ENCODE peak calls at places on chromosomes 13 and 19, in six cellular contexts. W is astrocyte of the spinal cord, M is suprapubic skin, Y is left ventricle myocardium inferior, X is brain microvascular endothelial cell, T is keratinocyte. F is an unnamed sample.

GRCh38 chr19:8403820-8404109 is 9.3 kb upstream of the MARCHF2 start:
- DNase-seq in W (no peak), M (no peak), Y (no peak), X (no peak), T (no peak), F (no peak)

GRCh38 chr19:13872339-13872694 is 4.6 kb upstream of the NANOS3 start:
- DNase-seq in W (no peak), M (no peak), Y (no peak), X (no peak), T (no peak), F (no peak)

GRCh38 chr13:32036762-32037161 is 5.2 kb downstream of the FRY start:
- DNase-seq in W (no peak), M (no peak), Y (no peak), X (no peak), T (no peak), F (no peak)

GRCh38 chr13:23753523-23753922 is 135.7 kb downstream of the MIPEP start:
- DNase-seq in W (peak; percentile 68), M (no peak), Y (no peak), X (peak; percentile 57), T (no peak), F (no peak)

GRCh38 chr13:99307648-99308339 is 595 bp upstream of the GPR183 start:
- DNase-seq in W (peak; percentile 74), M (no peak), Y (no peak), X (peak; percentile 88), T (no peak), F (peak; percentile 54)

GRCh38 chr13:107516517-107516916 is 698.8 kb downstream of the LIG4 start:
- DNase-seq in W (no peak), M (no peak), Y (no peak), X (no peak), T (no peak), F (no peak)

GRCh38 chr19:29539668-29540067 is 13.9 kb downstream of the VSTM2B start:
- DNase-seq in W (no peak), M (no peak), Y (no peak), X (no peak), T (no peak), F (no peak)

GRCh38 chr13:38308736-38309135 is 40.9 kb upstream of the UFM1 start:
- DNase-seq in W (peak; percentile 51), M (no peak), Y (no peak), X (peak; percentile 41), T (peak; percentile 89), F (peak; percentile 57)

GRCh38 chr13:32538234-32538620 is 368 bp downstream of the N4BP2L2 start:
- DNase-seq in W (no peak), M (peak; percentile 66), Y (peak; percentile 18), X (peak; percentile 52), T (no peak), F (peak; percentile 41)

GRCh38 chr13:47337781-47338507 is 441.1 kb upstream of the HTR2A start:
- DNase-seq in W (peak; percentile 99), M (no peak), Y (no peak), X (peak; percentile 96), T (no peak), F (peak; percentile 68)

GRCh38 chr13:29905845-29906244 is 55.4 kb upstream of the UBL3 start:
- DNase-seq in W (peak; percentile 48), M (no peak), Y (no peak), X (no peak), T (no peak), F (peak; percentile 89)

GRCh38 chr19:46963093-46963734 is 56.4 kb upstream of the NPAS1 start:
- DNase-seq in W (peak; percentile 91), M (no peak), Y (no peak), X (peak; percentile 96), T (no peak), F (peak; percentile 99)

GRCh38 chr19:39982883-39983282 is 11.9 kb downstream of the PSMC4 start:
- DNase-seq in W (no peak), M (no peak), Y (no peak), X (no peak), T (no peak), F (no peak)

GRCh38 chr13:52377898-52378297 is 28.1 kb downstream of the THSD1 start:
- DNase-seq in W (no peak), M (peak; percentile 65), Y (no peak), X (no peak), T (no peak), F (no peak)

GRCh38 chr13:73224708-73225107 is 165.9 kb downstream of the KLF5 start:
- DNase-seq in W (peak; percentile 60), M (no peak), Y (no peak), X (no peak), T (no peak), F (peak; percentile 85)

GRCh38 chr19:33406521-33407139 is 33.1 kb downstream of the CEBPG start:
- DNase-seq in W (peak; percentile 39), M (peak; percentile 69), Y (peak; percentile 69), X (peak; percentile 57), T (no peak), F (peak; percentile 37)

GRCh38 chr13:85503797-85504196 is 295.4 kb downstream of the SLITRK6 start:
- DNase-seq in W (peak; percentile 49), M (no peak), Y (no peak), X (peak; percentile 66), T (no peak), F (peak; percentile 11)

GRCh38 chr19:11045536-11045935 is 43.7 kb upstream of the LDLR start:
- DNase-seq in W (no peak), M (no peak), Y (no peak), X (no peak), T (no peak), F (no peak)

GRCh38 chr19:35585844-35586243 is at the start of gene PMIS2:
- DNase-seq in W (no peak), M (no peak), Y (no peak), X (no peak), T (no peak), F (no peak)

GRCh38 chr13:63198076-63198475 is 1782.4 kb upstream of the PCDH20 start:
- DNase-seq in W (no peak), M (no peak), Y (no peak), X (no peak), T (no peak), F (peak; percentile 31)

GRCh38 chr13:92390217-92390616 is 836.4 kb upstream of the GPC6 start:
- DNase-seq in W (no peak), M (no peak), Y (no peak), X (no peak), T (no peak), F (no peak)

GRCh38 chr19:48398329-48399235 is 5.1 kb downstream of the GRIN2D start:
- DNase-seq in W (peak; percentile 86), M (peak; percentile 87), Y (peak; percentile 80), X (peak; percentile 63), T (peak; percentile 49), F (peak; percentile 84)

GRCh38 chr13:22561581-22561980 is 619.2 kb upstream of the SGCG start:
- DNase-seq in W (no peak), M (no peak), Y (no peak), X (no peak), T (no peak), F (no peak)

GRCh38 chr13:26037302-26037701 is 14.5 kb downstream of the SHISA2 start:
- DNase-seq in W (no peak), M (no peak), Y (no peak), X (no peak), T (no peak), F (no peak)

GRCh38 chr13:33353210-33353609 is 67.7 kb upstream of the STARD13 start:
- DNase-seq in W (no peak), M (peak; percentile 77), Y (peak; percentile 47), X (no peak), T (no peak), F (no peak)

GRCh38 chr13:36360863-36361262 is 14.7 kb upstream of the SPART start:
- DNase-seq in W (no peak), M (no peak), Y (no peak), X (no peak), T (no peak), F (peak; percentile 46)

GRCh38 chr19:1172353-1173159 is 1.5 kb downstream of the SBNO2 start:
- DNase-seq in W (peak; percentile 41), M (peak; percentile 85), Y (no peak), X (no peak), T (no peak), F (peak; percentile 67)

GRCh38 chr19:33388817-33389573 is 15.5 kb downstream of the CEBPG start:
- DNase-seq in W (no peak), M (peak; percentile 70), Y (peak; percentile 58), X (no peak), T (no peak), F (no peak)

GRCh38 chr13:66618702-66619101 is 611.4 kb downstream of the PCDH9 start:
- DNase-seq in W (peak; percentile 55), M (no peak), Y (no peak), X (no peak), T (no peak), F (peak; percentile 31)
- TF ChIP-seq CTCF in W (peak; percentile 59), M (peak; percentile 14), Y (peak; percentile 57), X (peak; percentile 39), T (peak; percentile 6), F (peak; percentile 55)

GRCh38 chr13:28820099-28821051 is at the start of gene MTUS2:
- DNase-seq in W (no peak), M (no peak), Y (no peak), X (no peak), T (no peak), F (no peak)
- H3K4me3 ChIP-seq in W (peak within 1 kb of the TSS; percentile 20), M (peak within 1 kb of the TSS; percentile 49), Y (peak within 1 kb of the TSS; percentile 71), X (peak within 1 kb of the TSS; percentile 35), T (peak within 1 kb of the TSS; percentile 35), F (peak within 1 kb of the TSS; percentile 39)

GRCh38 chr13:71217827-71218226 is 649.2 kb downstream of the DACH1 start:
- DNase-seq in W (no peak), M (no peak), Y (no peak), X (no peak), T (no peak), F (no peak)
- TF ChIP-seq CTCF in W (no peak), M (no peak), Y (no peak), X (no peak), T (no peak), F (no peak)

GRCh38 chr19:30692517-30692870 is 320.3 kb downstream of the ZNF536 start:
- DNase-seq in W (no peak), M (no peak), Y (no peak), X (no peak), T (no peak), F (peak; percentile 45)
- H3K4me3 ChIP-seq in W (no peak overlapping the region), M (peak overlapping the region; percentile 40), Y (peak overlapping the region; percentile 58), X (no peak overlapping the region), T (no peak overlapping the region), F (peak overlapping the region; percentile 53)

F was measured in AG10803.